ENCODE peak calls at places on chromosomes 6 and 20, in seven cellular contexts. X, O, S, Y, F, J and M are unnamed samples.

GRCh38 chr20:6663104-6663503 is 104.4 kb upstream of the BMP2 start:
- DNase-seq in X (no peak), O (no peak), J (no peak), Y (no peak), F (no peak), S (no peak), M (no peak)

GRCh38 chr6:111038534-111039252 is 48.6 kb upstream of the SLC16A10 start:
- DNase-seq in X (no peak), S (no peak), J (no peak), Y (no peak), F (no peak), O (no peak), M (no peak)

GRCh38 chr20:3733119-3733995 is 872 bp downstream of the HSPA12B start:
- DNase-seq in J (no peak), O (no peak), F (no peak), Y (no peak), X (no peak), S (no peak), M (no peak)

GRCh38 chr6:41527721-41528408 is 18.3 kb upstream of the FOXP4 start:
- DNase-seq in J (no peak), X (no peak), Y (peak), O (no peak), F (peak), S (peak), M (no peak)

GRCh38 chr6:133184798-133185380 is 56.3 kb upstream of the EYA4 start:
- DNase-seq in J (no peak), S (peak), F (peak), Y (peak), X (no peak), O (no peak), M (no peak)

GRCh38 chr6:6176132-6176531 is 144.3 kb downstream of the F13A1 start:
- DNase-seq in S (no peak), Y (no peak), O (no peak), F (no peak), J (no peak), X (no peak), M (no peak)

GRCh38 chr6:151375833-151376232 is 15.5 kb downstream of the ZBTB2 start:
- DNase-seq in O (no peak), X (no peak), J (no peak), Y (no peak), F (no peak), S (no peak), M (no peak)

GRCh38 chr20:38799248-38799647 is 6.2 kb upstream of the PPP1R16B start:
- DNase-seq in X (no peak), J (no peak), F (peak), Y (no peak), O (no peak), S (no peak), M (no peak)

GRCh38 chr6:2583459-2583858 is 167.3 kb downstream of the MYLK4 start:
- DNase-seq in X (no peak), Y (no peak), F (no peak), S (no peak), J (no peak), O (no peak), M (no peak)

GRCh38 chr6:125585470-125585869 is 164.0 kb upstream of the HEY2 start:
- DNase-seq in F (no peak), Y (no peak), O (no peak), J (no peak), S (no peak), X (no peak), M (no peak)

GRCh38 chr6:80196914-80197313 is 90.4 kb downstream of the BCKDHB start:
- DNase-seq in X (no peak), J (no peak), F (no peak), Y (no peak), O (no peak), S (no peak), M (no peak)